ENCODE peak calls at places on chromosome 9, in four cellular contexts. P is GM12865, B is keratinocyte, U is HL-60. S is an unnamed sample.

GRCh38 chr9:1875251-1875851 is 139.8 kb upstream of the SMARCA2 start:
- DNase-seq in P (peak), B (no peak), U (no peak), S (no peak)

GRCh38 chr9:13386935-13387667 is 107.6 kb upstream of the MPDZ start:
- DNase-seq in P (no peak), B (no peak), U (peak), S (peak)

GRCh38 chr9:26579047-26579446 is 313.6 kb downstream of the CAAP1 start:
- DNase-seq in P (peak), B (no peak), U (no peak), S (no peak)

GRCh38 chr9:100213730-100214477 is 114.9 kb downstream of the INVS start:
- DNase-seq in P (no peak), B (no peak), U (no peak), S (peak)

GRCh38 chr9:94745806-94746540 is 19.5 kb downstream of the AOPEP start:
- DNase-seq in P (no peak), B (no peak), U (no peak), S (no peak)

GRCh38 chr9:107137495-107138202 is 145.4 kb upstream of the RAD23B start:
- DNase-seq in P (peak), B (no peak), U (peak), S (peak)

GRCh38 chr9:130110166-130110565 is 56.5 kb downstream of the GPR107 start:
- DNase-seq in P (no peak), B (no peak), U (no peak), S (no peak)

GRCh38 chr9:14248149-14248548 is 65.8 kb downstream of the NFIB start:
- DNase-seq in P (no peak), B (no peak), U (no peak), S (no peak)

GRCh38 chr9:21611896-21612295 is 129.8 kb upstream of the IFNE start:
- DNase-seq in P (no peak), B (peak), U (no peak), S (no peak)

GRCh38 chr9:114491430-114492003 is 13.8 kb downstream of the WHRN start:
- DNase-seq in P (no peak), B (no peak), U (no peak), S (no peak)

GRCh38 chr9:77802512-77803293 is 154.6 kb upstream of the GNA14 start:
- DNase-seq in P (no peak), B (no peak), U (no peak), S (no peak)

GRCh38 chr9:61673247-61673646 is 483.4 kb downstream of the SPATA31A7 start:
- DNase-seq in P (no peak), B (no peak), U (no peak), S (no peak)

GRCh38 chr9:11805969-11806368 is 887.2 kb upstream of the TYRP1 start:
- DNase-seq in P (no peak), B (no peak), U (no peak), S (no peak)

GRCh38 chr9:37906312-37907239 is 2.6 kb upstream of the SLC25A51 start:
- DNase-seq in P (no peak), B (no peak), U (no peak), S (no peak)

GRCh38 chr9:126607086-126607485 is 6.6 kb upstream of the LMX1B start:
- DNase-seq in P (no peak), B (no peak), U (no peak), S (no peak)

GRCh38 chr9:120477534-120478001 is 102.4 kb downstream of the CDK5RAP2 start:
- DNase-seq in P (peak), B (no peak), U (peak), S (peak)

GRCh38 chr9:118674942-118675341 is 694.3 kb downstream of the BRINP1 start:
- DNase-seq in P (no peak), B (no peak), U (no peak), S (no peak)

GRCh38 chr9:74887981-74888370 is 255 bp upstream of the TRPM6 start:
- DNase-seq in P (no peak), B (no peak), U (no peak), S (no peak)

GRCh38 chr9:19732570-19732969 is 56.3 kb downstream of the SLC24A2 start:
- DNase-seq in P (no peak), B (no peak), U (no peak), S (no peak)

GRCh38 chr9:127213859-127214258 is 50.7 kb upstream of the GARNL3 start:
- DNase-seq in P (no peak), B (no peak), U (no peak), S (no peak)

GRCh38 chr9:98998441-98999151 is 54.9 kb downstream of the COL15A1 start:
- DNase-seq in P (peak), B (no peak), U (no peak), S (peak)

GRCh38 chr9:83935276-83935890 is 14.2 kb upstream of the KIF27 start:
- DNase-seq in P (no peak), B (no peak), U (no peak), S (peak)

GRCh38 chr9:92179286-92180002 is 64.2 kb upstream of the SPTLC1 start:
- DNase-seq in P (no peak), B (no peak), U (no peak), S (no peak)

GRCh38 chr9:91778031-91778430 is 172.0 kb downstream of the ROR2 start:
- DNase-seq in P (no peak), B (no peak), U (no peak), S (peak)

GRCh38 chr9:113523421-113524141 is 60.1 kb downstream of the RGS3 start:
- DNase-seq in P (peak), B (no peak), U (peak), S (no peak)

GRCh38 chr9:27165067-27165466 is 56.0 kb downstream of the TEK start:
- DNase-seq in P (no peak), B (no peak), U (no peak), S (no peak)

GRCh38 chr9:2336055-2336454 is 285.5 kb upstream of the VLDLR start:
- DNase-seq in P (peak), B (no peak), U (no peak), S (peak)

GRCh38 chr9:114487607-114488300 is 17.5 kb downstream of the WHRN start:
- DNase-seq in P (peak), B (no peak), U (peak), S (peak)

GRCh38 chr9:35335164-35335563 is 154.7 kb upstream of the RUSC2 start:
- DNase-seq in P (no peak), B (no peak), U (no peak), S (peak)

GRCh38 chr9:129885018-129885669 is 49.9 kb downstream of the USP20 start:
- DNase-seq in P (peak), B (no peak), U (peak), S (no peak)

GRCh38 chr9:130225071-130225470 is 40.5 kb upstream of the HMCN2 start:
- DNase-seq in P (no peak), B (no peak), U (no peak), S (no peak)

GRCh38 chr9:129442791-129443511 is 177.9 kb downstream of the C9orf50 start:
- DNase-seq in P (no peak), B (no peak), U (no peak), S (no peak)

DNA sequence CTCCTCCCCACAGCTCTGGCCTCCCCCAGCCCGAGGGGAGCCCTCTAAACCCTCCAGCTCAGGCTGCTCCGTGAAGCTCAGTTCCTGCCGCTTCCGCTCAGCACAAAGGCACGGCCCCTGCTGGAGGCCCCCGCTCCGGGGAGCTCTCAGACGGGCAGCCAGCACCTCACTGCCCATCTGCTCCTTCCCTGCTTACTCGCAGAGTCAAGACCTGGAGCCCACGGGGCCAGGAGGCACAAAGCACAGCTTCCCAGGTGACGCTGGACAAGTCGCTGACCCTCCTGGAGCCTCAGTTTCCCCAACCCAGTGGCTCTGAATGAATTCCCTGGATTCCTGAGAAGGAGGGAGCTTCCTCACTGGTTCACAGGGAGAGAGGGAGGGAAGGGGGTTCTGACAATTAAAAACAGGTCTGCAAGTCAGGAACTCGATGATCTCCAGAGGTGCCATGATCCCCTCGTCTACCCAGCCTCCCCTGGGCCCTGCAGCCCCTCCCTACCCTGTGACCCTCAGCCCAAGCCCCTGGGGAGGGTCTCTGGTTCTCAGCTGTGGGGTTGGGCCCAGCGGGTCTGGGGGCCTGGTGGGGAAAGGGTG is 36.2 kb downstream of the VAV2 start:
- DNase-seq in P (peak), B (no peak), U (no peak), S (peak)
- H3K4me3 ChIP-seq in P (peak), B (no peak), U (no peak), S (no peak)

DNA sequence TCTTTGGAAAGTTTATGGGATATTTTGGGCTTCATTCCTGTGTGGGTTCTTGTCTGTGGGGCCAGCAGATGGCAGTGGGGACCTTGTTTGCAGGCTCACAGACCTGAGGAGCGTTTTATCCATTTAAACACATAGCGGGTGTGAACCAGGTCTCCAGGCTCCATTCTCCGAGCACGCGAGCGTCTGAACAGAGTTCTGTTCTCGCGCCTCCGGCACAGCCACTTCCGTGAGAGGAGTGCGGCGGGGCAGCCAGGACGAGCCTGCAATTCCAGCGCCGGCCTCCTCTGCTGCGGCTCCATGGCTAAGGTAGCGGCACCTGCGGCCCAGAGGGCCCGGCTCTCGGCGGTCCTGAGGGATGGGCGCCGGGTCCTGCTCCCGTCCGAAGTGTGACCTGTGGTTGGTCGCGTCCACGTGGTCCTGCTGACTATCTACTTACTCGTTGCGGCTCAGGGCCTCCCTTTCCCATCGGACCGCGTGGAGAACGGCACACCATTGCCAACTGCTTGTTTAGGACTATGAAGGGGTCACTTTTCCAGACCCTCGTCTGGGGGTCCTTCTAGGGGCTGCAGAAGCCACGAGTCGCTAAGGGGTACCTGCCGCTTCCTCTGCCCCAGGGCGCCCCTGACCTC is 7.3 kb downstream of the NRARP start:
- DNase-seq in P (peak), B (no peak), U (no peak), S (peak)
- TF ChIP-seq CTCF in P (no peak), B (peak), U (no peak), S (peak)

GRCh38 chr9:137551656-137552534 is at the start of gene MRPL41:
- DNase-seq in P (peak), B (peak), U (peak), S (peak)

GRCh38 chr9:137547687-137548543 is 2.3 kb downstream of the PNPLA7 start:
- DNase-seq in P (no peak), B (no peak), U (no peak), S (no peak)

GRCh38 chr9:137554349-137554748 is 2.7 kb downstream of the MRPL41 start:
- DNase-seq in P (no peak), B (no peak), U (no peak), S (no peak)

GRCh38 chr9:137550958-137551655 is 572 bp upstream of the MRPL41 start:
- DNase-seq in P (no peak), B (no peak), U (peak), S (no peak)

DNA sequence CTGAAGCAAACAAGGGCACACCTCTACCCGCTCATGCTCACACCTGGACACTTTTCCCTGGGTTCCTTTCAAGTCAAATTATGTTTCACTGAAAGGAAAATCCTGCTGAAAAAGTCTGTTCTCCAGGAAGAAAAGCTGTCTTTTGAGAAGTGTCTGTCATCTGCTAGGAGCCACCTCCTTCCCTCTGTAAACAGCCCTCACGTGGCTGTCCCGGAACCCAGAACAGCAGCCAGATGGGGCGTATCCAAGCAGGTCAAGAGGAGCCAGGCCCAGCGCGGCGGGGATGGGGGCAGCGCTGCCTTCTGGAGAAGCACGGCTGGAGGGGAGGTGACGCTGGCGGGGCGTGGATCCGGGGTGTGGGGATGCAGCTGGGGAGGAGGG is at the start of gene PNPLA7:
- DNase-seq in P (peak), B (no peak), U (peak), S (peak)
- H3K4me3 ChIP-seq in P (peak), B (peak), U (peak), S (peak)

DNA sequence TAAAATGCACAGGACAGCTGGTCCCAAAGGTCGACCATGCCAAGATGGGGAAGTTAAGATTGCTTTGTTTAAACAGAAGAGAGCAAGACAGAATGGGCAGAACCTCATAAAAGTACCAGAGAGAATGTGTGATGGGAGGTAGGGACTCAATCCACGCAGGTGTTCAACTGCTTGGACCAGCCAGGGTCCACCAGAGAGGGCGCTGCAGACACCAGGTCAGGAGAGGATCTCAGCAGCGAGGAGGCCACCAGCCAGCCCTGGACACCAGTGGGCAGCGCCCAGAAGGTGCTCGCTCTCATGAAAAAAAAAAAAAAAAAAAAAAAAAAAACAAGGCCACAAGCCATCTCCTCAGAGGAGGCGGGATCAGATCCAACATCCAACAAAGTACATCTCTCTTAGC is 81.8 kb downstream of the SHC3 start:
- DNase-seq in P (no peak), B (no peak), U (no peak), S (no peak)
- TF ChIP-seq CTCF in P (no peak), B (no peak), U (no peak), S (peak)

DNA sequence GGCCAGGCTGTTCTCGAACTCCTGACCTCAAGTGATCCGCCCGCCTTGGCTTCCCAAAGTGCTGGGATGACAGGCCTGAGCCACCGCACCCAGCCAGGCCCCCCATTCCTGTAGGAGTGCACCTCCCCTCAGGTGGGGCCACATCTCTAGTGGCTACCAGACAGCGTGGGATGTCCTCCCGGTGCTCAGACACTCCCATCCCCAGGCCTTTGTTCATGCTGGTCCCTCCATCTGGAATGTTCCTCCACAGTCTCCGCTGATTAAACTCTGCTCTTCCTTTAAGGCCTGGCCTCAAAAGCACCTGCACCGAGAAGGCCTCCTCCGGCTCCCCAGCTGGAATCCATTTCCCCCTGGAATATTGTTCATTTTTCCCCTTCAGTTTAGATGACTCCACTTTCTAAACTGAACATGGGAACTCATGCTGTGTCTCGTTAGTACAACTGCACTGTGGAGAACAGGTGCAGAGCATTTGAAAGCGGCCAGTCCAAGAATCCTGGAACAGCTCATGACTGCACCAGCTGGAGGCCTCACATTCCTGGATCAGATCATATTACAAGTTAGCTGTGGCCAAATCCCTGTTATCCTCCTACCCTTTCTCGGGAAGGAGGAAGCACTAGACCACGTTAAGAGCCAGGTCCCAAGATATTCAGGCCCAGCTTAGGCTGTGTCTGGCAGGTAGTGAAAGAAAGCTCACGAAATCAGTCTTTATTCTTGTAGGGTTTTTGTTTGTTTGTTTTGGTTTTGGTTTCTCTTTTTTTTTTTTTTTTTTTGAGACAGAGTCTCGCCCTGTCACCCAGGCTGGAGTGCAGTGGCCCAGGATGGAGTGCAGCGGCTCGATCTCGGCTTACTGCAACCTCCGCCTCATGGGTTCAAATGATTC is 10.8 kb upstream of the PRRC2B start:
- DNase-seq in P (no peak), B (no peak), U (no peak), S (peak)
- H3K4me3 ChIP-seq in P (no peak), B (no peak), U (no peak), S (no peak)

DNA sequence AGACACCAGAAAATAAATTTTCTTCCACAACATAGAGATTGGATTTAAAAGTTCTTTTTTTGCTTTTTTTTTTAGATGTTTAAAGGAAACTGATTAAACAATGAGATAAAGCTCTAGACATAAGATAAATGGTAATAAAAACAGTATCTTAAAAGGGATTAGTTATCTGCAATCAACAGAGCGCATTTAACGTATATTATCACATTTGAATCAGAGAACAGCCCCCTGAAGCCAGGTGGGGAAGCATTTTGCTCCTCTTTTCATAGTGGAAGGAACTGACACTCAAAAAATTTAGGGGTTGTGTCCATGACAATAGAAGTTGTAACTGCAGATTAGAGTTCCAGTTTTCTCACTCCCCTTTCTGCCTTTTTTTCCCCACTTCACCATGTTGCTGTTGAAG is 367.6 kb downstream of the SPATA31D1 start:
- DNase-seq in P (no peak), B (no peak), U (no peak), S (no peak)
- TF ChIP-seq CTCF in P (no peak), B (no peak), U (no peak), S (no peak)